ENCODE peak calls at places on chromosomes 13 and 19, in six cellular contexts. P is A549; T is omental fat pad; G is AG09319; K is activated CD8-positive, alpha-beta memory T cell treated with anti-CD3 and anti-CD28 coated beads for 4 hours; B is EL. I is an unnamed sample.

GRCh38 chr19:47507031-47507430 is 7.8 kb downstream of the NAPA start:
- DNase-seq in K (no peak), G (no peak), T (no peak), B (no peak), P (no peak), I (no peak)

GRCh38 chr13:64755961-64756360 is 2474.2 kb downstream of the PCDH9 start:
- DNase-seq in P (no peak), T (no peak), G (no peak), K (no peak), B (no peak), I (no peak)

GRCh38 chr19:49136771-49137171 is 17.4 kb downstream of the PPFIA3 start:
- DNase-seq in B (no peak), P (no peak), T (no peak), K (no peak), G (no peak), I (no peak)

GRCh38 chr19:38229585-38230073 is 5.6 kb upstream of the DPF1 start:
- DNase-seq in B (peak), K (peak), P (peak), T (no peak), G (peak), I (no peak)

GRCh38 chr19:51726049-51726448 is 2.3 kb upstream of the HAS1 start:
- DNase-seq in K (no peak), G (peak), T (peak), P (no peak), B (peak), I (no peak)

GRCh38 chr19:29320611-29321010 is 107.7 kb upstream of the UQCRFS1 start:
- DNase-seq in P (no peak), B (no peak), G (no peak), K (no peak), T (no peak), I (no peak)

GRCh38 chr13:22175211-22175610 is 504.3 kb downstream of the FGF9 start:
- DNase-seq in G (no peak), P (no peak), B (no peak), K (no peak), T (no peak), I (no peak)

GRCh38 chr19:14416743-14417214 is 2.4 kb downstream of the DDX39A start:
- DNase-seq in B (no peak), G (no peak), P (no peak), K (no peak), T (no peak), I (no peak)

GRCh38 chr13:75494491-75494890 is 12.5 kb upstream of the TBC1D4 start:
- DNase-seq in K (no peak), P (no peak), G (no peak), T (no peak), B (peak), I (no peak)

GRCh38 chr19:2841858-2842574 is 741 bp downstream of the ZNF555 start:
- DNase-seq in G (no peak), K (no peak), P (no peak), B (peak), T (no peak), I (no peak)

GRCh38 chr19:18160792-18161690 is 8.1 kb downstream of the PIK3R2 start:
- DNase-seq in K (no peak), G (peak), T (peak), P (peak), B (peak), I (no peak)

GRCh38 chr13:44818428-44818827 is 170.8 kb downstream of the NUFIP1 start:
- DNase-seq in B (peak), K (no peak), T (no peak), P (peak), G (no peak), I (no peak)

GRCh38 chr13:40490086-40490723 is 176.2 kb downstream of the FOXO1 start:
- DNase-seq in B (no peak), P (no peak), T (no peak), G (no peak), K (no peak), I (peak)

GRCh38 chr13:111972261-111972780 is 94.6 kb upstream of the SOX1 start:
- DNase-seq in K (no peak), G (no peak), T (no peak), P (no peak), B (no peak), I (no peak)

GRCh38 chr19:50207730-50208129 is 4.3 kb downstream of the MYH14 start:
- DNase-seq in B (no peak), T (no peak), P (no peak), G (no peak), K (no peak), I (no peak)

GRCh38 chr13:44307844-44308243 is 65.8 kb upstream of the SERP2 start:
- DNase-seq in K (no peak), P (no peak), B (no peak), T (no peak), G (no peak), I (no peak)

GRCh38 chr13:105598551-105598950 is 936.9 kb downstream of the EFNB2 start:
- DNase-seq in G (no peak), T (no peak), B (peak), K (no peak), P (no peak), I (no peak)

GRCh38 chr13:40187324-40187795 is 479.1 kb downstream of the FOXO1 start:
- DNase-seq in P (no peak), G (no peak), T (no peak), K (peak), B (no peak), I (no peak)

GRCh38 chr13:33150146-33150545 is 133.9 kb downstream of the KL start:
- DNase-seq in P (no peak), G (no peak), T (no peak), K (no peak), B (peak), I (no peak)

GRCh38 chr19:10420444-10421239 is at the start of gene PDE4A:
- DNase-seq in B (peak), P (peak), K (peak), G (no peak), T (no peak), I (no peak)

GRCh38 chr13:109028626-109029025 is 399.2 kb downstream of the MYO16 start:
- DNase-seq in B (no peak), T (no peak), K (no peak), P (no peak), G (no peak), I (no peak)

GRCh38 chr19:8557637-8558238 is 19.5 kb downstream of the MYO1F start:
- DNase-seq in G (no peak), B (no peak), K (no peak), P (no peak), T (no peak), I (no peak)

GRCh38 chr19:1748703-1749341 is 4.5 kb upstream of the ONECUT3 start:
- DNase-seq in G (no peak), P (no peak), T (no peak), B (no peak), K (no peak), I (no peak)

GRCh38 chr19:17966115-17966455 is 822 bp upstream of the KCNN1 start:
- DNase-seq in K (no peak), P (no peak), G (no peak), B (no peak), T (no peak), I (no peak)

GRCh38 chr13:77318741-77319140 is 8.2 kb downstream of the MYCBP2 start:
- DNase-seq in T (no peak), G (no peak), B (no peak), P (no peak), K (no peak), I (no peak)

GRCh38 chr19:47719047-47719885 is 6.0 kb downstream of the EHD2 start:
- DNase-seq in B (peak), P (peak), K (no peak), T (peak), G (peak), I (no peak)

GRCh38 chr13:73635166-73635787 is 498.9 kb downstream of the KLF12 start:
- DNase-seq in P (no peak), K (no peak), T (no peak), B (no peak), G (no peak), I (no peak)

GRCh38 chr13:113765241-113765910 is 6.3 kb downstream of the TMEM255B start:
- DNase-seq in K (no peak), T (no peak), B (no peak), P (no peak), G (no peak), I (no peak)

GRCh38 chr19:9406798-9407352 is 28.5 kb downstream of the ZNF266 start:
- DNase-seq in T (peak), P (peak), G (peak), K (peak), B (peak), I (no peak)

GRCh38 chr13:85266331-85266730 is 532.9 kb downstream of the SLITRK6 start:
- DNase-seq in P (no peak), B (peak), T (no peak), G (no peak), K (no peak), I (peak)

GRCh38 chr19:51690359-51691121 is 2.6 kb upstream of the SPACA6 start:
- DNase-seq in G (no peak), T (no peak), B (peak), K (no peak), P (peak), I (no peak)

GRCh38 chr19:33394006-33394722 is 20.7 kb downstream of the CEBPG start:
- DNase-seq in P (no peak), G (peak), B (peak), K (no peak), T (peak), I (no peak)

GRCh38 chr13:30738946-30739528 is 3.7 kb downstream of the ALOX5AP start:
- DNase-seq in P (no peak), B (no peak), K (no peak), G (no peak), T (no peak), I (no peak)

GRCh38 chr13:30998548-30999140 is 66.2 kb downstream of the TEX26 start:
- DNase-seq in K (no peak), T (no peak), P (no peak), G (peak), B (no peak), I (no peak)

GRCh38 chr19:49114630-49115363 is 627 bp downstream of the LIN7B start:
- DNase-seq in T (no peak), K (no peak), P (no peak), G (no peak), B (peak), I (no peak)

GRCh38 chr13:93145199-93145598 is 81.4 kb upstream of the GPC6 start:
- DNase-seq in T (no peak), G (no peak), K (no peak), P (no peak), B (no peak), I (no peak)